ENCODE peak calls at places on chromosomes 5 and 9, in six cellular contexts. One of them, this sample, is unnamed.

GRCh38 chr9:72661401-72662135 is 140.2 kb downstream of the TMC1 start:
- DNase-seq in stimulated activated CD4-positive, alpha-beta T cell treated with anti-CD3 and anti-CD28 coated beads, Interleukin-1b, Interleukin-23, amount 100 ng/mL, for 1 hour: no peak
- DNase-seq in BE2C: no peak
- DNase-seq in iPS DF 19.7: no peak
- DNase-seq in renal cortical epithelial cell: peak
- DNase-seq in COR-L47: no peak
- DNase-seq in this sample: no peak

GRCh38 chr9:106305428-106306133 is 557.4 kb upstream of the ZNF462 start:
- DNase-seq in renal cortical epithelial cell: no peak
- DNase-seq in stimulated activated CD4-positive, alpha-beta T cell treated with anti-CD3 and anti-CD28 coated beads, Interleukin-1b, Interleukin-23, amount 100 ng/mL, for 1 hour: no peak
- DNase-seq in iPS DF 19.7: no peak
- DNase-seq in BE2C: no peak
- DNase-seq in COR-L47: no peak
- DNase-seq in this sample: no peak

GRCh38 chr5:153959134-153959957 is 79.4 kb downstream of the FAM114A2 start:
- DNase-seq in stimulated activated CD4-positive, alpha-beta T cell treated with anti-CD3 and anti-CD28 coated beads, Interleukin-1b, Interleukin-23, amount 100 ng/mL, for 1 hour: no peak
- DNase-seq in COR-L47: no peak
- DNase-seq in renal cortical epithelial cell: peak
- DNase-seq in BE2C: no peak
- DNase-seq in iPS DF 19.7: peak
- DNase-seq in this sample: no peak

GRCh38 chr5:16600397-16600796 is 16.4 kb downstream of the RETREG1 start:
- DNase-seq in renal cortical epithelial cell: no peak
- DNase-seq in stimulated activated CD4-positive, alpha-beta T cell treated with anti-CD3 and anti-CD28 coated beads, Interleukin-1b, Interleukin-23, amount 100 ng/mL, for 1 hour: no peak
- DNase-seq in BE2C: peak
- DNase-seq in COR-L47: peak
- DNase-seq in iPS DF 19.7: no peak
- DNase-seq in this sample: no peak

GRCh38 chr9:29945012-29945411 is 2371.7 kb upstream of the C9orf72 start:
- DNase-seq in COR-L47: no peak
- DNase-seq in iPS DF 19.7: no peak
- DNase-seq in BE2C: no peak
- DNase-seq in renal cortical epithelial cell: no peak
- DNase-seq in stimulated activated CD4-positive, alpha-beta T cell treated with anti-CD3 and anti-CD28 coated beads, Interleukin-1b, Interleukin-23, amount 100 ng/mL, for 1 hour: no peak
- DNase-seq in this sample: no peak

GRCh38 chr9:124632077-124632621 is 125.0 kb upstream of the NR5A1 start:
- DNase-seq in stimulated activated CD4-positive, alpha-beta T cell treated with anti-CD3 and anti-CD28 coated beads, Interleukin-1b, Interleukin-23, amount 100 ng/mL, for 1 hour: no peak
- DNase-seq in COR-L47: no peak
- DNase-seq in renal cortical epithelial cell: no peak
- DNase-seq in BE2C: no peak
- DNase-seq in iPS DF 19.7: no peak
- DNase-seq in this sample: no peak

GRCh38 chr9:35367451-35367850 is 122.5 kb upstream of the RUSC2 start:
- DNase-seq in iPS DF 19.7: no peak
- DNase-seq in stimulated activated CD4-positive, alpha-beta T cell treated with anti-CD3 and anti-CD28 coated beads, Interleukin-1b, Interleukin-23, amount 100 ng/mL, for 1 hour: no peak
- DNase-seq in COR-L47: no peak
- DNase-seq in renal cortical epithelial cell: peak
- DNase-seq in BE2C: no peak
- DNase-seq in this sample: no peak

GRCh38 chr9:80175286-80175906 is 603.6 kb downstream of the TLE4 start:
- DNase-seq in COR-L47: peak
- DNase-seq in iPS DF 19.7: no peak
- DNase-seq in BE2C: peak
- DNase-seq in renal cortical epithelial cell: peak
- DNase-seq in stimulated activated CD4-positive, alpha-beta T cell treated with anti-CD3 and anti-CD28 coated beads, Interleukin-1b, Interleukin-23, amount 100 ng/mL, for 1 hour: no peak
- DNase-seq in this sample: peak

GRCh38 chr9:77013932-77014596 is 5.4 kb upstream of the FOXB2 start:
- DNase-seq in BE2C: no peak
- DNase-seq in iPS DF 19.7: no peak
- DNase-seq in stimulated activated CD4-positive, alpha-beta T cell treated with anti-CD3 and anti-CD28 coated beads, Interleukin-1b, Interleukin-23, amount 100 ng/mL, for 1 hour: no peak
- DNase-seq in renal cortical epithelial cell: no peak
- DNase-seq in COR-L47: peak
- DNase-seq in this sample: no peak

GRCh38 chr5:139761501-139761900 is 34.1 kb upstream of the PSD2 start:
- DNase-seq in renal cortical epithelial cell: no peak
- DNase-seq in BE2C: no peak
- DNase-seq in iPS DF 19.7: no peak
- DNase-seq in stimulated activated CD4-positive, alpha-beta T cell treated with anti-CD3 and anti-CD28 coated beads, Interleukin-1b, Interleukin-23, amount 100 ng/mL, for 1 hour: no peak
- DNase-seq in COR-L47: no peak
- DNase-seq in this sample: no peak

GRCh38 chr5:4905674-4906528 is 234.2 kb upstream of the ADAMTS16 start:
- DNase-seq in COR-L47: no peak
- DNase-seq in BE2C: peak
- DNase-seq in iPS DF 19.7: peak
- DNase-seq in renal cortical epithelial cell: no peak
- DNase-seq in stimulated activated CD4-positive, alpha-beta T cell treated with anti-CD3 and anti-CD28 coated beads, Interleukin-1b, Interleukin-23, amount 100 ng/mL, for 1 hour: no peak
- DNase-seq in this sample: no peak

GRCh38 chr5:171660438-171660837 is 125.2 kb upstream of the SMIM23 start:
- DNase-seq in iPS DF 19.7: no peak
- DNase-seq in BE2C: no peak
- DNase-seq in stimulated activated CD4-positive, alpha-beta T cell treated with anti-CD3 and anti-CD28 coated beads, Interleukin-1b, Interleukin-23, amount 100 ng/mL, for 1 hour: no peak
- DNase-seq in COR-L47: no peak
- DNase-seq in renal cortical epithelial cell: no peak
- DNase-seq in this sample: no peak

GRCh38 chr5:181160144-181160754 is 12.9 kb downstream of the OR2V2 start:
- DNase-seq in BE2C: peak
- DNase-seq in renal cortical epithelial cell: no peak
- DNase-seq in stimulated activated CD4-positive, alpha-beta T cell treated with anti-CD3 and anti-CD28 coated beads, Interleukin-1b, Interleukin-23, amount 100 ng/mL, for 1 hour: peak
- DNase-seq in iPS DF 19.7: no peak
- DNase-seq in COR-L47: no peak
- DNase-seq in this sample: peak

GRCh38 chr5:37777472-37778135 is 62.2 kb downstream of the GDNF start:
- DNase-seq in COR-L47: no peak
- DNase-seq in iPS DF 19.7: no peak
- DNase-seq in BE2C: no peak
- DNase-seq in stimulated activated CD4-positive, alpha-beta T cell treated with anti-CD3 and anti-CD28 coated beads, Interleukin-1b, Interleukin-23, amount 100 ng/mL, for 1 hour: no peak
- DNase-seq in renal cortical epithelial cell: no peak
- DNase-seq in this sample: peak

GRCh38 chr9:128550770-128551651 is 1.4 kb upstream of the SPTAN1 start:
- DNase-seq in COR-L47: no peak
- DNase-seq in iPS DF 19.7: no peak
- DNase-seq in renal cortical epithelial cell: no peak
- DNase-seq in stimulated activated CD4-positive, alpha-beta T cell treated with anti-CD3 and anti-CD28 coated beads, Interleukin-1b, Interleukin-23, amount 100 ng/mL, for 1 hour: no peak
- DNase-seq in BE2C: no peak
- DNase-seq in this sample: peak

GRCh38 chr9:75988663-75989062 is 98.2 kb downstream of the PCSK5 start:
- DNase-seq in renal cortical epithelial cell: no peak
- DNase-seq in iPS DF 19.7: no peak
- DNase-seq in COR-L47: no peak
- DNase-seq in BE2C: no peak
- DNase-seq in stimulated activated CD4-positive, alpha-beta T cell treated with anti-CD3 and anti-CD28 coated beads, Interleukin-1b, Interleukin-23, amount 100 ng/mL, for 1 hour: no peak
- DNase-seq in this sample: no peak

GRCh38 chr5:72347801-72348305 is 27.7 kb downstream of the PTCD2 start:
- DNase-seq in stimulated activated CD4-positive, alpha-beta T cell treated with anti-CD3 and anti-CD28 coated beads, Interleukin-1b, Interleukin-23, amount 100 ng/mL, for 1 hour: no peak
- DNase-seq in iPS DF 19.7: no peak
- DNase-seq in BE2C: no peak
- DNase-seq in COR-L47: no peak
- DNase-seq in renal cortical epithelial cell: peak
- DNase-seq in this sample: no peak

GRCh38 chr9:13071921-13072320 is 207.6 kb downstream of the MPDZ start:
- DNase-seq in BE2C: no peak
- DNase-seq in iPS DF 19.7: no peak
- DNase-seq in stimulated activated CD4-positive, alpha-beta T cell treated with anti-CD3 and anti-CD28 coated beads, Interleukin-1b, Interleukin-23, amount 100 ng/mL, for 1 hour: no peak
- DNase-seq in COR-L47: no peak
- DNase-seq in renal cortical epithelial cell: no peak
- DNase-seq in this sample: no peak

GRCh38 chr5:114367029-114367428 is 5.2 kb downstream of the KCNN2 start:
- DNase-seq in renal cortical epithelial cell: peak
- DNase-seq in COR-L47: no peak
- DNase-seq in BE2C: no peak
- DNase-seq in iPS DF 19.7: no peak
- DNase-seq in stimulated activated CD4-positive, alpha-beta T cell treated with anti-CD3 and anti-CD28 coated beads, Interleukin-1b, Interleukin-23, amount 100 ng/mL, for 1 hour: no peak
- DNase-seq in this sample: no peak

GRCh38 chr5:64165500-64166200 is at the start of gene RNF180:
- DNase-seq in COR-L47: no peak
- DNase-seq in renal cortical epithelial cell: peak
- DNase-seq in iPS DF 19.7: no peak
- DNase-seq in stimulated activated CD4-positive, alpha-beta T cell treated with anti-CD3 and anti-CD28 coated beads, Interleukin-1b, Interleukin-23, amount 100 ng/mL, for 1 hour: no peak
- DNase-seq in BE2C: peak
- DNase-seq in this sample: no peak

GRCh38 chr5:37737326-37738056 is 102.3 kb downstream of the GDNF start:
- DNase-seq in COR-L47: no peak
- DNase-seq in iPS DF 19.7: no peak
- DNase-seq in renal cortical epithelial cell: no peak
- DNase-seq in BE2C: no peak
- DNase-seq in stimulated activated CD4-positive, alpha-beta T cell treated with anti-CD3 and anti-CD28 coated beads, Interleukin-1b, Interleukin-23, amount 100 ng/mL, for 1 hour: no peak
- DNase-seq in this sample: no peak

GRCh38 chr5:23742701-23743100 is 235.3 kb downstream of the PRDM9 start:
- DNase-seq in iPS DF 19.7: no peak
- DNase-seq in renal cortical epithelial cell: no peak
- DNase-seq in COR-L47: no peak
- DNase-seq in stimulated activated CD4-positive, alpha-beta T cell treated with anti-CD3 and anti-CD28 coated beads, Interleukin-1b, Interleukin-23, amount 100 ng/mL, for 1 hour: no peak
- DNase-seq in BE2C: no peak
- DNase-seq in this sample: no peak

GRCh38 chr5:125372694-125373621 is 626.5 kb upstream of the ZNF608 start:
- DNase-seq in renal cortical epithelial cell: peak
- DNase-seq in COR-L47: peak
- DNase-seq in iPS DF 19.7: peak
- DNase-seq in BE2C: peak
- DNase-seq in stimulated activated CD4-positive, alpha-beta T cell treated with anti-CD3 and anti-CD28 coated beads, Interleukin-1b, Interleukin-23, amount 100 ng/mL, for 1 hour: no peak
- DNase-seq in this sample: peak

GRCh38 chr5:54403121-54403520 is 52.4 kb upstream of the HSPB3 start:
- DNase-seq in renal cortical epithelial cell: no peak
- DNase-seq in stimulated activated CD4-positive, alpha-beta T cell treated with anti-CD3 and anti-CD28 coated beads, Interleukin-1b, Interleukin-23, amount 100 ng/mL, for 1 hour: no peak
- DNase-seq in iPS DF 19.7: no peak
- DNase-seq in COR-L47: no peak
- DNase-seq in BE2C: no peak
- DNase-seq in this sample: no peak

GRCh38 chr5:98275980-98276379 is 497.5 kb upstream of the RGMB start:
- DNase-seq in BE2C: no peak
- DNase-seq in COR-L47: no peak
- DNase-seq in stimulated activated CD4-positive, alpha-beta T cell treated with anti-CD3 and anti-CD28 coated beads, Interleukin-1b, Interleukin-23, amount 100 ng/mL, for 1 hour: no peak
- DNase-seq in renal cortical epithelial cell: no peak
- DNase-seq in iPS DF 19.7: no peak
- DNase-seq in this sample: no peak

GRCh38 chr9:6598249-6598725 is 47.2 kb downstream of the GLDC start:
- DNase-seq in BE2C: no peak
- DNase-seq in stimulated activated CD4-positive, alpha-beta T cell treated with anti-CD3 and anti-CD28 coated beads, Interleukin-1b, Interleukin-23, amount 100 ng/mL, for 1 hour: no peak
- DNase-seq in renal cortical epithelial cell: no peak
- DNase-seq in iPS DF 19.7: no peak
- DNase-seq in COR-L47: no peak
- DNase-seq in this sample: no peak

GRCh38 chr5:4250254-4250653 is 654.6 kb downstream of the IRX1 start:
- DNase-seq in BE2C: no peak
- DNase-seq in iPS DF 19.7: no peak
- DNase-seq in stimulated activated CD4-positive, alpha-beta T cell treated with anti-CD3 and anti-CD28 coated beads, Interleukin-1b, Interleukin-23, amount 100 ng/mL, for 1 hour: no peak
- DNase-seq in COR-L47: no peak
- DNase-seq in renal cortical epithelial cell: no peak
- DNase-seq in this sample: no peak

GRCh38 chr5:50786073-50786472 is 119.6 kb downstream of the PARP8 start:
- DNase-seq in renal cortical epithelial cell: peak
- DNase-seq in iPS DF 19.7: no peak
- DNase-seq in stimulated activated CD4-positive, alpha-beta T cell treated with anti-CD3 and anti-CD28 coated beads, Interleukin-1b, Interleukin-23, amount 100 ng/mL, for 1 hour: no peak
- DNase-seq in BE2C: no peak
- DNase-seq in COR-L47: no peak
- DNase-seq in this sample: no peak

GRCh38 chr5:108637110-108637509 is 110.6 kb upstream of the FER start:
- DNase-seq in stimulated activated CD4-positive, alpha-beta T cell treated with anti-CD3 and anti-CD28 coated beads, Interleukin-1b, Interleukin-23, amount 100 ng/mL, for 1 hour: no peak
- DNase-seq in renal cortical epithelial cell: no peak
- DNase-seq in COR-L47: no peak
- DNase-seq in iPS DF 19.7: no peak
- DNase-seq in BE2C: no peak
- DNase-seq in this sample: no peak

GRCh38 chr9:5352637-5353248 is 13.1 kb upstream of the RLN1 start:
- DNase-seq in BE2C: no peak
- DNase-seq in COR-L47: no peak
- DNase-seq in iPS DF 19.7: no peak
- DNase-seq in stimulated activated CD4-positive, alpha-beta T cell treated with anti-CD3 and anti-CD28 coated beads, Interleukin-1b, Interleukin-23, amount 100 ng/mL, for 1 hour: no peak
- DNase-seq in renal cortical epithelial cell: no peak
- DNase-seq in this sample: no peak

GRCh38 chr9:123324767-123325183 is 31.2 kb upstream of the CRB2 start:
- DNase-seq in BE2C: no peak
- DNase-seq in renal cortical epithelial cell: no peak
- DNase-seq in COR-L47: no peak
- DNase-seq in iPS DF 19.7: no peak
- DNase-seq in stimulated activated CD4-positive, alpha-beta T cell treated with anti-CD3 and anti-CD28 coated beads, Interleukin-1b, Interleukin-23, amount 100 ng/mL, for 1 hour: no peak
- DNase-seq in this sample: no peak

GRCh38 chr5:126285307-126285706 is 137.9 kb upstream of the GRAMD2B start:
- DNase-seq in iPS DF 19.7: no peak
- DNase-seq in COR-L47: no peak
- DNase-seq in renal cortical epithelial cell: no peak
- DNase-seq in BE2C: no peak
- DNase-seq in stimulated activated CD4-positive, alpha-beta T cell treated with anti-CD3 and anti-CD28 coated beads, Interleukin-1b, Interleukin-23, amount 100 ng/mL, for 1 hour: no peak
- DNase-seq in this sample: no peak

GRCh38 chr9:76607730-76608475 is 148.9 kb downstream of the GCNT1 start:
- DNase-seq in renal cortical epithelial cell: no peak
- DNase-seq in COR-L47: no peak
- DNase-seq in stimulated activated CD4-positive, alpha-beta T cell treated with anti-CD3 and anti-CD28 coated beads, Interleukin-1b, Interleukin-23, amount 100 ng/mL, for 1 hour: no peak
- DNase-seq in BE2C: no peak
- DNase-seq in iPS DF 19.7: no peak
- DNase-seq in this sample: no peak

GRCh38 chr9:83537331-83538171 is 650 bp downstream of the FRMD3 start:
- DNase-seq in renal cortical epithelial cell: no peak
- DNase-seq in iPS DF 19.7: no peak
- DNase-seq in COR-L47: no peak
- DNase-seq in stimulated activated CD4-positive, alpha-beta T cell treated with anti-CD3 and anti-CD28 coated beads, Interleukin-1b, Interleukin-23, amount 100 ng/mL, for 1 hour: no peak
- DNase-seq in BE2C: peak
- DNase-seq in this sample: no peak

GRCh38 chr9:6055213-6055612 is 39.8 kb upstream of the RANBP6 start:
- DNase-seq in stimulated activated CD4-positive, alpha-beta T cell treated with anti-CD3 and anti-CD28 coated beads, Interleukin-1b, Interleukin-23, amount 100 ng/mL, for 1 hour: no peak
- DNase-seq in renal cortical epithelial cell: peak
- DNase-seq in BE2C: peak
- DNase-seq in iPS DF 19.7: no peak
- DNase-seq in COR-L47: peak
- DNase-seq in this sample: peak

GRCh38 chr9:105447386-105447813 is 434 bp upstream of the FSD1L start:
- DNase-seq in iPS DF 19.7: no peak
- DNase-seq in COR-L47: no peak
- DNase-seq in BE2C: no peak
- DNase-seq in renal cortical epithelial cell: no peak
- DNase-seq in stimulated activated CD4-positive, alpha-beta T cell treated with anti-CD3 and anti-CD28 coated beads, Interleukin-1b, Interleukin-23, amount 100 ng/mL, for 1 hour: no peak
- DNase-seq in this sample: no peak

GRCh38 chr5:173925449-173926071 is 37.4 kb downstream of the CPEB4 start:
- DNase-seq in BE2C: peak
- DNase-seq in stimulated activated CD4-positive, alpha-beta T cell treated with anti-CD3 and anti-CD28 coated beads, Interleukin-1b, Interleukin-23, amount 100 ng/mL, for 1 hour: no peak
- DNase-seq in renal cortical epithelial cell: peak
- DNase-seq in iPS DF 19.7: no peak
- DNase-seq in COR-L47: peak
- DNase-seq in this sample: peak

GRCh38 chr5:139162448-139162847 is 35.7 kb downstream of the SIL1 start:
- DNase-seq in COR-L47: no peak
- DNase-seq in renal cortical epithelial cell: no peak
- DNase-seq in stimulated activated CD4-positive, alpha-beta T cell treated with anti-CD3 and anti-CD28 coated beads, Interleukin-1b, Interleukin-23, amount 100 ng/mL, for 1 hour: no peak
- DNase-seq in iPS DF 19.7: no peak
- DNase-seq in BE2C: no peak
- DNase-seq in this sample: no peak

GRCh38 chr5:167413503-167413902 is 877.9 kb upstream of the WWC1 start:
- DNase-seq in stimulated activated CD4-positive, alpha-beta T cell treated with anti-CD3 and anti-CD28 coated beads, Interleukin-1b, Interleukin-23, amount 100 ng/mL, for 1 hour: no peak
- DNase-seq in BE2C: no peak
- DNase-seq in renal cortical epithelial cell: peak
- DNase-seq in iPS DF 19.7: no peak
- DNase-seq in COR-L47: no peak
- DNase-seq in this sample: no peak